ENCODE peak calls at places on chromosome 14, in eight cellular contexts. V is HepG2, O is HCT116, Y is SK-N-SH, K is H1, W is endothelial cell of umbilical vein, U is GM12878, Z is K562. Q is an unnamed sample.

GRCh38 chr14:57508756-57509155 is 15.1 kb upstream of the CCDC198 start:
- DNase-seq in Z (no peak), V (no peak), U (no peak), K (no peak), Y (no peak), O (no peak), W (no peak), Q (no peak)

GRCh38 chr14:101634453-101635237 is 73.3 kb downstream of the DIO3 start:
- DNase-seq in U (no peak), Y (no peak), K (peak; percentile 44), Z (no peak), O (no peak), W (no peak), V (no peak), Q (no peak)

GRCh38 chr14:58792421-58792820 is 154.7 kb downstream of the DACT1 start:
- DNase-seq in V (no peak), K (no peak), Y (no peak), Z (no peak), O (no peak), U (no peak), W (no peak), Q (no peak)

GRCh38 chr14:99862111-99862510 is 68.9 kb downstream of the EML1 start:
- DNase-seq in Y (no peak), K (no peak), O (no peak), W (no peak), V (no peak), Z (no peak), U (no peak), Q (no peak)

GRCh38 chr14:91482278-91483023 is 27.7 kb downstream of the PPP4R3A start:
- DNase-seq in V (no peak), W (no peak), O (no peak), Z (no peak), U (no peak), K (no peak), Y (no peak), Q (no peak)

GRCh38 chr14:75426332-75427125 is 1.3 kb upstream of the JDP2 start:
- DNase-seq in V (peak; percentile 40), U (peak; percentile 76), Z (no peak), W (no peak), Y (no peak), O (no peak), K (no peak), Q (no peak)

GRCh38 chr14:74275265-74275841 is 27.4 kb downstream of the ABCD4 start:
- DNase-seq in U (no peak), W (no peak), Z (peak; percentile 48), Y (no peak), O (peak; percentile 40), V (no peak), K (no peak), Q (peak; percentile 86)

GRCh38 chr14:104011824-104012517 is 69.6 kb upstream of the RD3L start:
- DNase-seq in U (no peak), O (no peak), K (no peak), Z (no peak), Y (no peak), V (no peak), W (no peak), Q (no peak)

GRCh38 chr14:68312884-68313725 is 479.8 kb downstream of the ZFP36L1 start:
- DNase-seq in V (no peak), Z (no peak), W (no peak), O (no peak), Y (no peak), K (no peak), U (peak; percentile 99), Q (no peak)

GRCh38 chr14:24177928-24178327 is 6.0 kb downstream of the REC8 start:
- DNase-seq in V (no peak), W (no peak), U (no peak), K (no peak), O (no peak), Y (no peak), Z (no peak), Q (no peak)
- TF ChIP-seq POLR2AphosphoS5 in V (no peak), W (no peak), U (no peak), K (no peak), O (no peak), Y (no peak), Z (no peak), Q (no peak)

DNA sequence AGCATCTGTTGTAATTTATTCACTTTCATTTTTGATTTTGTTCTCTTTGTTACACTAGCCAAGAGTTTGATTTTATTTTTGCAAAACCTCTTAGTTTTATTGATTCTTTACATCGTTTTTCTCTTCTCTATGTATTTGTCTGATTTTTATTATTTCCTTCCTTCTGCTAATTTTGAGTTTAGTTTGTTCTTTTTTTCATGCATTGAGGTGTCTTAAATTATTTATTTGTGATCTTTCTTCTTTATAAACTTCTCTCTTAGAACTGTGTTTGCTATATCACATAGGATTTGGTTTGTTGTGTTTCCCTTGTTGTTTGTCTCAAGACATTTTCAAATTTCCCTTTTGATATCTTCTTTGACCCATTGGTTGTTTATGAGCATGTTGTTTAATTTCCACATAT is 51.7 kb upstream of the NFKBIA start:
- DNase-seq in K (no peak), W (no peak), O (no peak), Z (no peak), U (no peak), V (no peak), Y (no peak), Q (no peak)
- H3K9ac ChIP-seq in K (no peak overlapping the region), W (no peak overlapping the region), O (no peak overlapping the region), Z (no peak overlapping the region), U (no peak overlapping the region), V (no peak overlapping the region), Y (no peak overlapping the region), Q (no peak overlapping the region)

GRCh38 chr14:48275301-48275700 is 599.9 kb upstream of the MDGA2 start:
- DNase-seq in V (no peak), O (no peak), U (no peak), Z (no peak), W (no peak), Y (no peak), K (no peak), Q (no peak)
- H3K27ac ChIP-seq in V (no peak overlapping the region), O (no peak overlapping the region), U (no peak overlapping the region), Z (no peak overlapping the region), W (no peak overlapping the region), Y (no peak overlapping the region), K (no peak overlapping the region), Q (no peak overlapping the region)

GRCh38 chr14:64990939-64991338 is 4.2 kb downstream of the FNTB start:
- DNase-seq in V (no peak), K (no peak), Y (no peak), O (no peak), Z (no peak), W (no peak), U (no peak), Q (no peak)

GRCh38 chr14:64983439-64984310 is 3.0 kb upstream of the FNTB start:
- DNase-seq in Z (peak; percentile 57), K (no peak), W (peak; percentile 76), Y (peak; percentile 65), U (no peak), O (peak; percentile 16), V (peak; percentile 45), Q (no peak)

GRCh38 chr14:64990291-64990690 is 3.6 kb downstream of the FNTB start:
- DNase-seq in V (no peak), Z (no peak), U (no peak), K (no peak), Y (no peak), W (no peak), O (no peak), Q (no peak)

GRCh38 chr14:64992328-64992885 is 5.7 kb downstream of the FNTB start:
- DNase-seq in K (no peak), V (no peak), Z (no peak), O (no peak), U (no peak), Y (no peak), W (no peak), Q (no peak)

DNA sequence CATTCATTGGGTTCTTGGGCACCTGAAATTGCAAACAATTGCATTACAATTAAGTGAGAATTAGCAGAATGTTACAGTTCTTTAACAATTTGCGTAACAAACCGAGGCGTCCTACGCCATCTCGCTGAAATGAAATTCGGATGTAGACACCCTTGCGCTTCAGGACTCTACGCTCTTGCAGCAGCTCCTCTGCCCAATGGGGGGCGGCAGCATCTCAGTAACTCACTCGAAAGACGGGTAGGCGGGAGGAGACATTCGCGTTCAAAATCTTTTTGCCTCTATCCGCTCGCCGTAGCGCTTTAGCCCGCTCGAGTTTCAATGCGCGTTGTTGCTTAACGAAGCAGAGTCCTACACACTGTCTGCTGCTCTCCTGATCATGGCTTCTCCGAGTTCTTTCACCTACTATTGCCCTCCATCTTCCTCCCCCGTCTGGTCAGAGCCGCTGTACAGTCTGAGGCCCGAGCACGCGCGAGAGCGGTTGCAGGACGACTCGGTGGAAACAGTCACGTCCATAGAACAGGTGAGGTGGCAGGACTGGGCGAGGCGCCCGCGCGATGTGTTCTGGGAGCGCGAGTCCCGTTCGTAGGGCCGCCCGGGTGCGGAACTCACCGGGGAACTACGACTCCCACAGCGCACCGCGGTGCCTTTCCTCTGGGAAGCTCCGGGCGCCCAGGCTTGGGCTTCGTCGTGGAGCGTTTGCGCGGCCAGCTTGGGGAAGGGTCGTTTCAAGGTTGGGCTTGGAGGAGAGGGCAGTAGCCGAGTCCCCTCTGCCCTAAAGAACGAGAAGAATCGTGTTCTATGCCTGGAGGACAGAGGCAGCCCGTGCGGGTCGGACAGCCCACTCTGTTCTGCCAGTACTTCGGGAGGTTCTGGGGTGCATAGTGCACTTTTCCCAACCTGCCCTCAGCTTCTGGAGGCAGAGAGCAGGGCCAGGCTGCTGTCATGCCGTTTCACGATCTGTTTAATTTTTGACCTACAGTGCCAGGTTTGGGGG is at the start of gene FNTB:
- DNase-seq in O (peak; percentile 92), U (peak; percentile 94), Z (peak; percentile 93), K (peak; percentile 95), V (peak; percentile 92), W (peak; percentile 98), Y (peak; percentile 92), Q (peak; percentile 95)
- TF ChIP-seq POLR2AphosphoS5 in O (peak; percentile 78), U (peak; percentile 73), Z (no peak), K (peak; percentile 68), V (peak; percentile 90), W (peak; percentile 62), Y (peak; percentile 75), Q (peak; percentile 90)

GRCh38 chr14:95191445-95192199 is 34.3 kb upstream of the DICER1 start:
- DNase-seq in V (no peak), Z (no peak), Y (no peak), K (no peak), U (no peak), W (no peak), O (no peak), Q (no peak)
- H3K9ac ChIP-seq in V (no peak overlapping the region), Z (no peak overlapping the region), Y (no peak overlapping the region), K (no peak overlapping the region), U (no peak overlapping the region), W (no peak overlapping the region), O (no peak overlapping the region), Q (no peak overlapping the region)

DNA sequence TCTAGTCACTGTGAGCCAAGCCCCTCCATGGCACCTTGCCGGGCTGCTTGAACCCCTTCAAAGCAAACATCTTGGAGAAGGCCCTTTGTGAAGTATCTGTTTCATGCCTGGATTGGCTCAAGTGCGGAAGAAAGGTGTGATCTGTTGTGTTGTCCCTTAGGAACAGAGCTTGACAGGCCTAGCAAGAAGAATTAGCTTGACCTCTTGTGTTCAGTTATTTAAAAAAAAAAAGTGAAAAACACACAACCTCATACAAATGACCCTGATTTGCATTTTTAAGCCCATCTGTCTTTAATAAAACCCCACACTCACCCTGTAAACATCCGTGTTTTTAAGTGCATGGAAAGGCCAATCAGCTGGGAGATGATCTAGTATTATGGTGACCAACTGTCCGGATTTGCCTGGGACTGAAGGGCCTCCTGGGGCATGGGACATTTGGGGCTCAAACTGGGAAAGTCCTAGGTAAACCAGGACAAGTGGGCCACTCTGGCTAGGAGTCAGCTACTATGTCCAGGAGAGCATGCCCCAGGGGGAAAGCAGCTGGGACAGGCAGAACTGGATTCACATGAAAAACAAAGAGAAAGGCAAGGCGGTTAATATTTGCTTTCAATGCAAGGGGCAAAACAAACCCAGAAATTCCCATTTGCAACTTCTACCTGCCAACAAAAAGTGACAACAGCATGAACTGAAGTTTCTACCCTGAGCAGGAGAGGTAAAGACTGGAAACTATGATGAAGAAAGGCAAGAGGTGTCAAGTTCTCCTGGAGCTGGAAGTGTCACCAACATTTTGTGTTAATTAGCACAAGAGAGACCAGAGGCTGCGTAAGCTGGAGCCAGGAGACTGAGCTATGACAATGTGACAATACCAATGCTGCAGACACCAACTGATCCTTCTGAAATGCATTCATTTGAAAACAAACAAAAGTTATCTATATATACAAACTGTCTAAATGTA is 78.6 kb downstream of the CLMN start:
- DNase-seq in U (no peak), Z (no peak), O (no peak), K (no peak), V (no peak), Y (peak; percentile 36), W (no peak), Q (no peak)
- H3K27ac ChIP-seq in U (no peak overlapping the region), Z (no peak overlapping the region), O (no peak overlapping the region), K (no peak overlapping the region), V (no peak overlapping the region), Y (no peak overlapping the region), W (no peak overlapping the region), Q (no peak overlapping the region)